ENCODE peak calls at places on chromosomes 4 and X, in eight cellular contexts. One of them, this sample, is unnamed.
A peak's percentile ranks its signal among the peaks of the same experiment; 100 is the strongest.

GRCh38 chr4:25826074-25826752 is 36.6 kb downstream of the SEL1L3 start:
- DNase-seq in prostate gland: no peak
- DNase-seq in Peyer's patch: no peak
- DNase-seq in upper lobe of left lung: no peak
- DNase-seq in ovary: no peak
- DNase-seq in uterus: no peak
- DNase-seq in A549: no peak
- DNase-seq in HCT116: no peak
- DNase-seq in this sample: no peak

GRCh38 chrX:71998836-71999509 is 88.3 kb downstream of the NHSL2 start:
- DNase-seq in prostate gland: no peak
- DNase-seq in Peyer's patch: peak; percentile 23
- DNase-seq in upper lobe of left lung: no peak
- DNase-seq in ovary: peak; percentile 44
- DNase-seq in uterus: no peak
- DNase-seq in A549: peak; percentile 46
- DNase-seq in HCT116: peak; percentile 12
- DNase-seq in this sample: peak; percentile 20

GRCh38 chrX:63765692-63766091 is 19.3 kb downstream of the ARHGEF9 start:
- DNase-seq in prostate gland: no peak
- DNase-seq in Peyer's patch: no peak
- DNase-seq in upper lobe of left lung: no peak
- DNase-seq in ovary: no peak
- DNase-seq in uterus: no peak
- DNase-seq in A549: no peak
- DNase-seq in HCT116: no peak
- DNase-seq in this sample: no peak

GRCh38 chr4:17468638-17469221 is 43.2 kb downstream of the QDPR start:
- DNase-seq in prostate gland: no peak
- DNase-seq in Peyer's patch: no peak
- DNase-seq in upper lobe of left lung: no peak
- DNase-seq in ovary: peak; percentile 27
- DNase-seq in uterus: no peak
- DNase-seq in A549: no peak
- DNase-seq in HCT116: peak; percentile 12
- DNase-seq in this sample: no peak

GRCh38 chr4:7397206-7398103 is 37.3 kb downstream of the PSAPL1 start:
- DNase-seq in prostate gland: no peak
- DNase-seq in Peyer's patch: no peak
- DNase-seq in upper lobe of left lung: peak; percentile 12
- DNase-seq in ovary: no peak
- DNase-seq in uterus: peak; percentile 10
- DNase-seq in A549: no peak
- DNase-seq in HCT116: no peak
- DNase-seq in this sample: no peak

GRCh38 chrX:21943460-21944135 is 3.1 kb downstream of the SMS start:
- DNase-seq in prostate gland: no peak
- DNase-seq in Peyer's patch: no peak
- DNase-seq in upper lobe of left lung: no peak
- DNase-seq in ovary: no peak
- DNase-seq in uterus: no peak
- DNase-seq in A549: peak; percentile 20
- DNase-seq in HCT116: peak; percentile 64
- DNase-seq in this sample: no peak

GRCh38 chr4:155608231-155608885 is 58.3 kb upstream of the GUCY1A1 start:
- DNase-seq in prostate gland: no peak
- DNase-seq in Peyer's patch: no peak
- DNase-seq in upper lobe of left lung: no peak
- DNase-seq in ovary: no peak
- DNase-seq in uterus: no peak
- DNase-seq in A549: no peak
- DNase-seq in HCT116: no peak
- DNase-seq in this sample: no peak

GRCh38 chrX:29488919-29489318 is 726.4 kb upstream of the MAGEB2 start:
- DNase-seq in prostate gland: no peak
- DNase-seq in Peyer's patch: no peak
- DNase-seq in upper lobe of left lung: no peak
- DNase-seq in ovary: no peak
- DNase-seq in uterus: no peak
- DNase-seq in A549: no peak
- DNase-seq in HCT116: no peak
- DNase-seq in this sample: no peak

GRCh38 chrX:129717902-129718301 is 20.9 kb upstream of the XPNPEP2 start:
- DNase-seq in prostate gland: no peak
- DNase-seq in Peyer's patch: no peak
- DNase-seq in upper lobe of left lung: no peak
- DNase-seq in ovary: no peak
- DNase-seq in uterus: peak; percentile 66
- DNase-seq in A549: no peak
- DNase-seq in HCT116: no peak
- DNase-seq in this sample: no peak

GRCh38 chrX:103941201-103941975 is 21.0 kb upstream of the TMSB15B start:
- DNase-seq in prostate gland: no peak
- DNase-seq in Peyer's patch: no peak
- DNase-seq in upper lobe of left lung: no peak
- DNase-seq in ovary: no peak
- DNase-seq in uterus: no peak
- DNase-seq in A549: peak; percentile 19
- DNase-seq in HCT116: no peak
- DNase-seq in this sample: no peak

GRCh38 chr4:41750624-41751324 is 2.2 kb upstream of the PHOX2B start:
- DNase-seq in prostate gland: no peak
- DNase-seq in Peyer's patch: no peak
- DNase-seq in upper lobe of left lung: no peak
- DNase-seq in ovary: no peak
- DNase-seq in uterus: no peak
- DNase-seq in A549: no peak
- DNase-seq in HCT116: no peak
- DNase-seq in this sample: no peak

GRCh38 chrX:47561653-47562151 is 697 bp downstream of the ARAF start:
- DNase-seq in prostate gland: no peak
- DNase-seq in Peyer's patch: no peak
- DNase-seq in upper lobe of left lung: no peak
- DNase-seq in ovary: no peak
- DNase-seq in uterus: no peak
- DNase-seq in A549: no peak
- DNase-seq in HCT116: no peak
- DNase-seq in this sample: no peak
- TF ChIP-seq POLR2A in prostate gland: no peak
- TF ChIP-seq POLR2A in Peyer's patch: no peak
- TF ChIP-seq POLR2A in upper lobe of left lung: no peak
- TF ChIP-seq POLR2A in ovary: no peak
- TF ChIP-seq POLR2A in uterus: no peak
- TF ChIP-seq POLR2A in A549: no peak
- TF ChIP-seq POLR2A in HCT116: no peak
- TF ChIP-seq POLR2A in this sample: no peak

GRCh38 chrX:44915361-44915868 is 42.4 kb downstream of the KDM6A start:
- DNase-seq in prostate gland: no peak
- DNase-seq in Peyer's patch: no peak
- DNase-seq in upper lobe of left lung: no peak
- DNase-seq in ovary: no peak
- DNase-seq in uterus: no peak
- DNase-seq in A549: no peak
- DNase-seq in HCT116: no peak
- DNase-seq in this sample: no peak

GRCh38 chrX:44918722-44919121 is 45.7 kb downstream of the KDM6A start:
- DNase-seq in prostate gland: no peak
- DNase-seq in Peyer's patch: no peak
- DNase-seq in upper lobe of left lung: no peak
- DNase-seq in ovary: no peak
- DNase-seq in uterus: no peak
- DNase-seq in A549: no peak
- DNase-seq in HCT116: no peak
- DNase-seq in this sample: no peak

GRCh38 chrX:44914532-44915198 is 41.7 kb downstream of the KDM6A start:
- DNase-seq in prostate gland: no peak
- DNase-seq in Peyer's patch: no peak
- DNase-seq in upper lobe of left lung: no peak
- DNase-seq in ovary: no peak
- DNase-seq in uterus: no peak
- DNase-seq in A549: no peak
- DNase-seq in HCT116: no peak
- DNase-seq in this sample: no peak

GRCh38 chrX:44908838-44909237 is 35.9 kb downstream of the KDM6A start:
- DNase-seq in prostate gland: no peak
- DNase-seq in Peyer's patch: no peak
- DNase-seq in upper lobe of left lung: no peak
- DNase-seq in ovary: no peak
- DNase-seq in uterus: no peak
- DNase-seq in A549: no peak
- DNase-seq in HCT116: no peak
- DNase-seq in this sample: no peak

DNA sequence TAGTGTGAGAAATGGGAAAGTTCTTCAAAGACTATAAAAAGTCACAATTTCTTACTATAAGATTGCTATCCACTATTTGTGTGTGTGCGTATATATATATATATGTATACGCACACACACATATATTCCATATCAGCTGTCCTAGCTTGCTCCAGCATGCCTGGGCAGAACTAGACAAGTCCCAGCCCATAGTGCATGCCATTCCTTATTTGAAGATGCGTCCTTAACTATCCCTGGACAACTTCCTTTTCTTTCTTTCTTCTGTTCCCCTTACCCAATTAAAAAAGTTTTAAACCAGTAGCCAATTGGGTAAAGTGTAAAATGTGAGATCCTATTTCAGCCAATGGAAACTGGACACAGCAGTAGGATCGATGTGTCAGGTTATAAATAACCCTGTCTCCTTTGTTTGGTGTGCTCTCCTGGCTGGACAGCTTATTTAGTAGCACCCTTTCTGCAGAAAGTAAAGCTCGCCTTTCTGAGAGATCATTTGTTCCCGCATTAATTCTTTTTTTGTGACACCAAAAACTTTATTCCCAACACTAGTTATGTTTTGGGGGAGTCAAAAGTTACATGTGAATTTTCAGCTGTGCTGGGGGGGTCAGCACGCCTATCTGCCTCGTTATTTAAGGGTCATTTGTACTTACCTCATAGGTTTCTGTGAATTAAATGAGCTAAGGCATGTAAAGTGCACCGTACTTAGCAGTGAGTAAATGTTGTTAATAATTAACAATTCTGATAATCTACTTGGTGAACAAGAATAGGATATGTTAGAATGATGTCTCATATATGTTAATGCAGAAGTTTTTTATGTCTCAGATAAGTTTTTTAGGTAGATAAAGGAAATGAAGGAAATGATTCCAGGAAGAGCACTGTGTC is 40.9 kb downstream of the KDM6A start:
- DNase-seq in prostate gland: no peak
- DNase-seq in Peyer's patch: no peak
- DNase-seq in upper lobe of left lung: no peak
- DNase-seq in ovary: no peak
- DNase-seq in uterus: no peak
- DNase-seq in A549: no peak
- DNase-seq in HCT116: no peak
- DNase-seq in this sample: no peak
- TF ChIP-seq POLR2A in prostate gland: no peak
- TF ChIP-seq POLR2A in Peyer's patch: no peak
- TF ChIP-seq POLR2A in upper lobe of left lung: no peak
- TF ChIP-seq POLR2A in ovary: no peak
- TF ChIP-seq POLR2A in uterus: no peak
- TF ChIP-seq POLR2A in A549: no peak
- TF ChIP-seq POLR2A in HCT116: no peak
- TF ChIP-seq POLR2A in this sample: no peak

DNA sequence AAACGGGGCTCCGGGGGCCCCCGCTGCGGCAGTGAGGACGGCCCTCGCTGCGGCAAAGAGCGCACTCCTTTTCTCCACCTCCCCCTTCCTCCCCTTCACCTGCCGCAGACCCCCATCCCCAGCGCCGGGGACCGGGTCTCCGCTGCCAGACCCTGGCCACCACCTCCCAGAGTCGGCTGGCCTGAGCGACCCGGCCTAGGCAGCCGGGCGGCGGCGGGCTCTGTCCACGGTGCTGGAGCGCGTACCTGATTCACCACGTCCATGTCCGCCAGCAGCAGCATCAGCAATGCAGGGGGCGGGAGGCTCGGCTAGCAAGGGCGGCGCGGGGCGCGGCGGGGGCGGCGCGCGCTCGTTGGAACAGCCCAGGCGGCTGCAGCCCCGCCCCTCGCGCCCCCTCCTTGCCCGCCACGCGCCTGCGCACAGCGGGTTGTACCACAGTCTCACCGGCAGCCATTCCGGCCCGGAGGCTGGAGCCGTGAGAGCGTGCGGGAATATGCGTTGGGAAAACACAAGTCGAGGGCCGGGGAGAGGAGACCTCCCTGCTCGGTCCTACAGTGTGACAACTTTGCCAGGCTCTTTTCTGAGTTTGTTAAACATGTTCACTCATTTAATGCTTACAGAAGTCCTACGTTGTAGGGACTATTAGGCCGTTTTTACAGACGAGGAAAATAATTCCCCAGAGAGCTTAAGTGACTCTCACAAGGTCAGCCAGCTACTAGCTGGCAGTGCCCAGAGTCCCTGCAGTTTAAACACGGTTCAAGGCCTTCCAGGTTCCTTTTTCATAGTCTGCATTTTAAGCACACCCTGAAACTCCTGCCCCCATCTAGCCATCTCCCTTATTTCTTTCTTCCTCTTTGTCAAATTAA is at the start of gene SYP:
- DNase-seq in prostate gland: peak; percentile 86
- DNase-seq in Peyer's patch: peak; percentile 89
- DNase-seq in upper lobe of left lung: peak; percentile 93
- DNase-seq in ovary: peak; percentile 90
- DNase-seq in uterus: peak; percentile 86
- DNase-seq in A549: peak; percentile 81
- DNase-seq in HCT116: peak; percentile 48
- DNase-seq in this sample: peak; percentile 88
- TF ChIP-seq POLR2A in prostate gland: peak; percentile 52
- TF ChIP-seq POLR2A in Peyer's patch: peak; percentile 65
- TF ChIP-seq POLR2A in upper lobe of left lung: peak; percentile 42
- TF ChIP-seq POLR2A in ovary: peak; percentile 58
- TF ChIP-seq POLR2A in uterus: peak; percentile 67
- TF ChIP-seq POLR2A in A549: peak; percentile 90
- TF ChIP-seq POLR2A in HCT116: peak; percentile 86
- TF ChIP-seq POLR2A in this sample: peak; percentile 76

DNA sequence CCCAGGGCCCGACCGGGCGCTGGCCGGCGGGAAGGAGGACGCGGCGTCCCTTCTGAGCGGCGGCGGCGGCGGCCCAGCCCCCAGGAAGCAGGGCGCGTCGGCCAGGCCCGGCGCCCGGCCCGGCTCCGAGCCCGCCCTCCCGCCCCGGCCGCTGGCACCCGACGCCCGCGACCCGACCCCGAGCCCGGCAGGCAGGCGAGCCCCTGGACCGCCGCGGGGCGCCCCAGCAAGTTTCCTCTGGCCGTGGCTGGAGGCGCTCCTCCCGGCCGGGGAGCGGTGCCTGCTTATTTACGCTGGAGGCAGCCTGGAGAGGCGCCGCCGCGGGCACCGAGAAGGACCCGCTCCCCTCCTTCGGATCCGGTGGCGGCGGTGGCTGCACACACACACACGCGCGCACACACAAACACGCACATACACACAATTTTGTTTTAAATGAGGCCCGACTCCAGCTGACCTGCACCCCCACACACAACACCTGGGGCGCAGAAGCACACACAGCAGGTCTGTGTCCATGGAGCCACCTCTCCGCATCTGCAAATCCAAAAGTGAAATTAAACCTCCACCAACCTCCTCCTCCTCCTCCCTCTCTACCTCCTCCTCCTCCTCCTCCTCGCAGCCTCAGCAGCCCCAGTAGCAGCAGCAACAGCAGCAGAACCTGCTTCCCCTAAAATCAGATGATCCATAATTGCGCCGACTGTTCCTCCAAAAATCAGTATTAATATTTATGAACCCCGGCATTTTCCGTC is 662 bp downstream of the IRF2 start:
- DNase-seq in prostate gland: peak; percentile 15
- DNase-seq in Peyer's patch: peak; percentile 51
- DNase-seq in upper lobe of left lung: peak; percentile 36
- DNase-seq in ovary: peak; percentile 60
- DNase-seq in uterus: peak; percentile 33
- DNase-seq in A549: peak; percentile 24
- DNase-seq in HCT116: no peak
- DNase-seq in this sample: peak; percentile 37
- TF ChIP-seq POLR2A in prostate gland: no peak
- TF ChIP-seq POLR2A in Peyer's patch: no peak
- TF ChIP-seq POLR2A in upper lobe of left lung: no peak
- TF ChIP-seq POLR2A in ovary: no peak
- TF ChIP-seq POLR2A in uterus: no peak
- TF ChIP-seq POLR2A in A549: no peak
- TF ChIP-seq POLR2A in HCT116: no peak
- TF ChIP-seq POLR2A in this sample: peak; percentile 63

This sample was measured in GM12892.